ENCODE peak calls at places on chromosomes 6 and 20, in four cellular contexts. C, P, D and W are unnamed samples.

GRCh38 chr20:41094656-41095055 is 42.7 kb upstream of the PLCG1 start:
- DNase-seq in C (no peak), D (no peak), P (no peak), W (no peak)

GRCh38 chr20:19806806-19807691 is 49.0 kb downstream of the RIN2 start:
- DNase-seq in P (no peak), D (no peak), C (no peak), W (no peak)

GRCh38 chr6:167492096-167492449 is 167.2 kb downstream of the TTLL2 start:
- DNase-seq in P (no peak), D (no peak), C (no peak), W (no peak)

GRCh38 chr20:50980071-50980681 is 21.6 kb downstream of the MOCS3 start:
- DNase-seq in D (no peak), P (no peak), C (no peak), W (no peak)

GRCh38 chr6:16799279-16800193 is 38.3 kb upstream of the ATXN1 start:
- DNase-seq in D (no peak), P (no peak), C (no peak), W (no peak)

GRCh38 chr20:54058420-54059139 is 11.8 kb downstream of the BCAS1 start:
- DNase-seq in D (no peak), P (no peak), C (no peak), W (no peak)

GRCh38 chr20:61499859-61500258 is 247.8 kb downstream of the CDH4 start:
- DNase-seq in C (no peak), D (no peak), P (no peak), W (no peak)

GRCh38 chr6:157410088-157410487 is 29.1 kb downstream of the ZDHHC14 start:
- DNase-seq in D (no peak), P (no peak), C (no peak), W (no peak)

GRCh38 chr20:36808317-36809257 is 35.0 kb upstream of the DSN1 start:
- DNase-seq in C (no peak), D (no peak), P (peak), W (peak)

GRCh38 chr20:52103911-52104545 is 87.6 kb downstream of the ZFP64 start:
- DNase-seq in D (no peak), P (no peak), C (no peak), W (no peak)
- H3K27ac ChIP-seq in D (no peak), P (no peak), C (no peak), W (no peak)

DNA sequence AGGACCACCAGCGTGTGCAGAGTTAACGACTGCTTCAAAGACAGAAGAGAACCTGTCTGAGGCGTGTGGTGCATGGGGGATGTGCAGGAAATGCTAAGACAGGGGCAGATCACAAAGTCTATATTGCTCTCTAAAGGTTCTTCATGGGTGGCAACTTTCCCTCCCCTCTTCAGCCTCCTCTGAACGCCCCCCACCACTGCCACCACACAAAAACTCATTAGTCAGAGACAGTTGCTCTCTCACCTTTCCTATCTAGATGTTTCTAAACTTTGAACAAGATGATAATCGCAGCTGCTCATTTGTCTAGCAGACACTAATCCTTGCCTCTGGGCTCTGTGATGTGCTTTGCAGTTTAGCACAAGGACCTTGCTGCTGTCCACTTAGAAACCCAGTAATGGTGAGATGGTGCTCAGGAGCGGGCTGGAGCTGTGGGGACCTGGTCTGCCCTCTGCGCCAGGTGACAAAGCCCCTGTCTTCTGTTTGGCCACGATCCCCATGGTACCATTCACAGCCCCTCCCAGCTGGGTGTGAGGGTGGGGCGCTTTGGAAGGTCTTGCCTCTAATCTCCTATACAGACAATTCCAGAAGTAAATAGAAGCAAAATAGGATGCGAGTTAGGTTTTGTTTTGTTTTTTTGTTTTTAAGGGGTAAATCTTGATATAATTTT is 219.5 kb downstream of the NRN1 start:
- DNase-seq in C (no peak), P (no peak), D (no peak), W (no peak)
- H3K27ac ChIP-seq in C (no peak), P (no peak), D (no peak), W (no peak)

GRCh38 chr6:33999567-33999966 is 146.3 kb downstream of the GRM4 start:
- DNase-seq in C (no peak), P (no peak), D (no peak), W (no peak)
- H3K27ac ChIP-seq in C (no peak), P (no peak), D (no peak), W (no peak)

GRCh38 chr20:5120189-5120484 is 379 bp upstream of the PCNA start:
- DNase-seq in C (no peak), P (no peak), D (no peak), W (no peak)
- H3K27ac ChIP-seq in C (peak), P (peak), D (no peak), W (peak)

DNA sequence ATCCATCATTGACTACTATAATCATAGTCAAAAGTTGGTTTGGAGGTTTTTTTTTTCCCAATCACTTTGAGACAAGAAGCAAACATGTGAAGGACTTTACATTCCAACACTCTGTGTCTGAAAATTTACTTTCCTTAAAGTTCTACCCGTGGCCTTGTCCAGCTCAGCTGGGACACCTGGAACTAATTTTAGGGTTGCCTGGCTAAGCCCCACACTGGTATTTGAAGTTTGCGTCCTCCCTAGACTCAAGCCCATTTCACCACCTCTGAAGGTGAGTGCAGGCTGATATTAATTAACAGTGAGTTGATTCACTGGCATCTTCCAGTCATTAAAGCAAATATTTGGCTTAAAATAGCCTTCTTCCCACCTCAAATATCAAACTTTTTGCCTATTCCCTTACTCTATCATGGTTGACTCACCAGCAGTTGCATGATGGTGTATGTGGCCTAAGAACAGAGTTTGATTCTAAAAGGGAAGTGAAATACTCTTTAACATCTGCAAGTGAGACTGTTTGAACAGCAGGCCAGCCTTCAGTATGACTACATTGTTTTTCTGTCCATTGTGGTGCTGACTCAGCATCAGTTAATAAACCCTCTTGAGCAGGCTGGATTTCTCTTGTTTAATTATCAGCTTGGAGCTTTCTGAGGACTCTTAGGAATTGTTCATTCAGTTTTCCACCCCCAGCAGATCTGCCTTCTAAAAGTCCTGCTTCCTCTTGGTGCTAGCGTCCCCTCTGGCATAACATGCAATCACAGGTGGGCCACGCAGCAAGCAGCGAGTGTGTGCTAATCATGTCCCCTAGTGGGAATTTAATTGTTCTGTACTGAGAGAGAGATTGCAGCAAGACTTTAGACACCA is 1.8 kb upstream of the PRDM1 start:
- DNase-seq in P (no peak), C (no peak), D (peak), W (no peak)
- H3K27ac ChIP-seq in P (no peak), C (no peak), D (no peak), W (peak)